ENCODE peak calls at places on chromosomes 4 and X, in seven cellular contexts. B is fibroblast of mammary gland, X is progenitor cell of endocrine pancreas, Z is mammary epithelial cell, Q is heart left ventricle, F is body of pancreas, I is neural crest cell. T is an unnamed sample.

GRCh38 chrX:39891781-39892180 is 206.0 kb downstream of the BCOR start:
- DNase-seq in B (no peak), X (no peak), Z (peak), Q (no peak), F (no peak), I (no peak), T (peak)

GRCh38 chr4:150943831-150944230 is 71.3 kb downstream of the LRBA start:
- DNase-seq in B (no peak), X (no peak), Z (no peak), Q (no peak), F (no peak), I (no peak), T (no peak)

GRCh38 chrX:37712458-37712857 is 26.9 kb downstream of the XK start:
- DNase-seq in B (no peak), X (no peak), Z (peak), Q (no peak), F (no peak), I (no peak), T (peak)

GRCh38 chr4:158025131-158025530 is 147.7 kb downstream of the GASK1B start:
- DNase-seq in B (no peak), X (no peak), Z (peak), Q (no peak), F (no peak), I (no peak), T (peak)

GRCh38 chr4:55363618-55364420 is 17.8 kb downstream of the SRD5A3 start:
- DNase-seq in B (peak), X (no peak), Z (no peak), Q (no peak), F (no peak), I (no peak), T (no peak)

GRCh38 chr4:151939670-151940069 is 178.9 kb upstream of the GATB start:
- DNase-seq in B (no peak), X (no peak), Z (no peak), Q (peak), F (no peak), I (no peak), T (no peak)

GRCh38 chr4:110003401-110004187 is 90.9 kb downstream of the EGF start:
- DNase-seq in B (peak), X (no peak), Z (no peak), Q (no peak), F (no peak), I (no peak), T (no peak)

GRCh38 chrX:19303216-19303880 is 40.4 kb upstream of the PDHA1 start:
- DNase-seq in B (peak), X (no peak), Z (peak), Q (no peak), F (no peak), I (no peak), T (peak)

GRCh38 chr4:85790582-85790981 is 315.6 kb downstream of the ARHGAP24 start:
- DNase-seq in B (peak), X (no peak), Z (no peak), Q (no peak), F (no peak), I (no peak), T (no peak)

GRCh38 chr4:86910369-86910768 is 18.1 kb upstream of the C4orf36 start:
- DNase-seq in B (no peak), X (no peak), Z (no peak), Q (no peak), F (no peak), I (no peak), T (no peak)

GRCh38 chr4:166996216-166996615 is 238.1 kb downstream of the SPOCK3 start:
- DNase-seq in B (no peak), X (no peak), Z (no peak), Q (no peak), F (no peak), I (no peak), T (no peak)

GRCh38 chr4:4386296-4386735 is 586 bp upstream of the NSG1 start:
- DNase-seq in B (no peak), X (peak), Z (peak), Q (no peak), F (no peak), I (no peak), T (no peak)

GRCh38 chr4:89847571-89848325 is 10.8 kb upstream of the SNCA start:
- DNase-seq in B (no peak), X (no peak), Z (peak), Q (no peak), F (no peak), I (no peak), T (peak)

GRCh38 chr4:2497931-2498330 is 29.0 kb downstream of the RNF4 start:
- DNase-seq in B (no peak), X (no peak), Z (no peak), Q (no peak), F (no peak), I (no peak), T (no peak)

GRCh38 chr4:75950416-75950815 is 9.6 kb upstream of the NAAA start:
- DNase-seq in B (no peak), X (no peak), Z (no peak), Q (no peak), F (no peak), I (no peak), T (no peak)

GRCh38 chrX:124226129-124226528 is 106.3 kb upstream of the TEX13D start:
- DNase-seq in B (no peak), X (no peak), Z (peak), Q (no peak), F (no peak), I (no peak), T (peak)

GRCh38 chr4:152523731-152524130 is 12.2 kb downstream of the FBXW7 start:
- DNase-seq in B (no peak), X (no peak), Z (no peak), Q (no peak), F (no peak), I (no peak), T (no peak)

GRCh38 chrX:29470029-29470428 is 745.3 kb upstream of the MAGEB2 start:
- DNase-seq in B (peak), X (no peak), Z (peak), Q (no peak), F (no peak), I (no peak), T (peak)

GRCh38 chr4:95048296-95048695 is 290.5 kb downstream of the BMPR1B start:
- DNase-seq in B (no peak), X (no peak), Z (no peak), Q (no peak), F (no peak), I (no peak), T (no peak)
- TF ChIP-seq CTCF in B (no peak), X (no peak), Z (no peak), Q (no peak), F (no peak), I (no peak), T (no peak)

DNA sequence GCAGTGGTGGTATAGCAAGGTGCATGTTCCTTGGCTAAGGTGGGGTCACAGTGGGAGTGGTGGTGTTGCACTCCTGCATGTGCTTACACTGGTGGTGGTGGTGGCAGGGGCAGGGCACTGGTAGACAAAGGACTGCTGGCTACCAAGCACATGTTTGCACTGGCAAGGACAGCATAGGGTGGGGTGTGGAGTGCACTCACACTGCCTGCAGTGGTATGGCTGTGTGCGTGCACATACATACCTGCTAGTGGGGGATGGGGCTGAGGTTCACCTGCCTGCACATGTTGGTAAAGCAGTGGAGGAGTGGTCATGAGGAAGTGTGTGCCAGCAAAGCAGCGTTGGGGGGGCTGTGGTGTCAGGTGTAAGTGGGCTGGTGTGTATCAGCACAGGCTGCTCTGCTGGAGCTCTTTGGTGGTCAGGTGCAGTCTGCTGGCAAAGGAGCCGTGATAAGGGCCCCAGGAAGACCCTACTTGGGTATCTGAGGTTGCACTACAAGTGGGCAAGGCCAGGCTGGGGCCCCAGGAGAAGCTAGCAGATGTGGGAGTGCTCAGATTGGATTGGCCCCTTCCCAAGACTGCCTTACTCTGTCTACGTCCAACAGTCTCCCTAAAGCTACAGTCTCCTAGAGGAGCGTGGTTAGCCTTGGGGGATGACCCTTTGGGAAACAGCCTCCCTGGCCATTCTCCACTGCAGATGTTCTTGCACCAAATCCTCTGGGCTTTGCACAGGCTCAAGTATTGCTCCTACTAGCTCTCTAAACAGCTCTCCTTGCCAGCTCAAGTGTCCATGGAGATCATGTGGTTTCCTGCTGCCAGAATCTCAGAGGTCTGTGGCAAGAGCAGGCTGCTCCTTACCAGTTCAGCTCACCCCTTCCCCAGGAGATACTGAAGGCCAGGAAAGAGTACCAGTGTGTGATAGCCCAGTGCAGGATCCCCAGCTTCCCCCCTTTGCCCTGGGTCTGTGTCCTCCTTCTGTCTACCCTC is 486.3 kb upstream of the PABPC4L start:
- DNase-seq in B (no peak), X (no peak), Z (no peak), Q (no peak), F (no peak), I (no peak), T (no peak)
- TF ChIP-seq CTCF in B (no peak), X (no peak), Z (no peak), Q (no peak), F (no peak), I (no peak), T (no peak)

GRCh38 chr4:40622913-40623312 is 6.8 kb downstream of the RBM47 start:
- DNase-seq in B (no peak), X (no peak), Z (peak), Q (no peak), F (peak), I (no peak), T (no peak)
- TF ChIP-seq CTCF in B (no peak), X (no peak), Z (no peak), Q (no peak), F (no peak), I (no peak), T (no peak)

GRCh38 chrX:140918398-140919043 is 83.9 kb upstream of the SPANXB1 start:
- DNase-seq in B (peak), X (no peak), Z (peak), Q (no peak), F (peak), I (peak), T (peak)
- TF ChIP-seq CTCF in B (peak), X (peak), Z (peak), Q (peak), F (peak), I (peak), T (peak)

GRCh38 chrX:154372612-154373022 is 1.8 kb downstream of the FLNA start:
- DNase-seq in B (no peak), X (no peak), Z (no peak), Q (no peak), F (no peak), I (no peak), T (no peak)

GRCh38 chrX:154374361-154375155 is at the start of gene FLNA:
- DNase-seq in B (no peak), X (peak), Z (no peak), Q (no peak), F (peak), I (no peak), T (no peak)

GRCh38 chrX:154375156-154375504 is 696 bp upstream of the FLNA start:
- DNase-seq in B (no peak), X (no peak), Z (no peak), Q (no peak), F (no peak), I (no peak), T (no peak)

GRCh38 chrX:154371771-154372300 is 2.6 kb downstream of the FLNA start:
- DNase-seq in B (no peak), X (no peak), Z (no peak), Q (no peak), F (no peak), I (no peak), T (no peak)

DNA sequence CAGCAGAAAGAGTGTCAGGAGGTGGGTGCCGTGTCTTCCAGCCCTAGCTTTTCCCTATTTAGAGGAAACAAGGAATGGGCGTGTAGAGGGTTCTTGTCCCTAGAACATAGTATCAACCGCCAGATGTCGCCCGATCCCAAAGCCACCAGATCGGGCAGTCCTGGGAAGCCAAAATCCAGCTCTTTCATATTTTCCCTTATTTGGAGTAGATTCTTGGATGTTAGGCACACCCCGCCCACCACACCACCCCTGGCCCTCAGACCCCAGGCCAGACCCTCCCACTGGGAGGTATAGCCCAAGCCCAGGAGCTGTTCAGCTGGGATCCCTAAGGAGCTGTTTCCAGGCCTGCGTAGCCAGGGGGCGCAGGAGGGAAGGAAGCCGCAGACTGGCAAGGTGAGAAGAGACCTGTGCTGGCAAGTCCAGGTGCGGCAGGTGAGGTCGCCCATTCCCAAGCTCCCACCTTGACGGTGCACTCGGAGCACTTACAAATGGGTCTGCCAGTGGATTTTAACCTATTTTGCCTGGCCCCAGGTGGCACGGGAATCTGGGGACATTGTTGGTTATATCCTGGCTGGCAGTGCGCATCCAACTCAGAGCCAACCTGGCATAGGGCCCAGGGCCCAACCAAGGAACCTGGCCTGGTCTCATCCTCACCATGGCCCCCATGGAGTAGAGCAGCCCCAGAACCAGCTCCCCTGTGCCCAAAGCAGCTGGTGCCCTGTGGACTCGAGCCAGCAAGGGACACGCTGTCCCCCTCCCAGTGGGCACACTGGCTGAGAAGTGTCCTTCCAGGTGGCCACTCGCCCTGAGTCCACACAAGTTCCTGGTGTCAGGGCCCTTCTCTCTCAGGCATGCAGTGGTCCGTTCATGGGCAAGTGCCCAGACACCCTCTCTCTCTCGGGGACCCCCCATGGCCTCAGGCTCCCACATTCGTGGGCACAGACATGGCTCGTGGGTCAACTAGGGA is 811 bp downstream of the FLNA start:
- DNase-seq in B (peak), X (peak), Z (peak), Q (peak), F (peak), I (peak), T (peak)
- TF ChIP-seq CTCF in B (peak), X (peak), Z (peak), Q (peak), F (peak), I (peak), T (peak)